ENCODE peak calls at places on chromosomes 2 and 18, in six cellular contexts. One of them, this sample, is unnamed. For H3K27me3, the result is how much of the 10 kb centered on the place peaks cover.

GRCh38 chr2:201618744-201619654 is 24.3 kb downstream of the TMEM237 start:
- DNase-seq in tibial nerve: peak
- DNase-seq in neural progenitor cell: no peak
- DNase-seq in gastrocnemius medialis: no peak
- DNase-seq in Peyer's patch: peak
- DNase-seq in right lobe of liver: peak
- DNase-seq in this sample: peak

GRCh38 chr2:9813312-9814128 is 29.8 kb upstream of the TAF1B start:
- DNase-seq in tibial nerve: peak
- DNase-seq in neural progenitor cell: peak
- DNase-seq in gastrocnemius medialis: peak
- DNase-seq in Peyer's patch: peak
- DNase-seq in right lobe of liver: peak
- DNase-seq in this sample: peak

GRCh38 chr18:12252061-12252460 is 2.1 kb upstream of the CIDEA start:
- DNase-seq in tibial nerve: no peak
- DNase-seq in neural progenitor cell: no peak
- DNase-seq in gastrocnemius medialis: no peak
- DNase-seq in Peyer's patch: no peak
- DNase-seq in right lobe of liver: no peak
- DNase-seq in this sample: no peak

GRCh38 chr18:26757263-26758019 is 108.1 kb downstream of the AQP4 start:
- DNase-seq in tibial nerve: no peak
- DNase-seq in neural progenitor cell: no peak
- DNase-seq in gastrocnemius medialis: no peak
- DNase-seq in Peyer's patch: no peak
- DNase-seq in right lobe of liver: peak
- DNase-seq in this sample: no peak

GRCh38 chr2:43223412-43224040 is 2.9 kb downstream of the ZFP36L2 start:
- DNase-seq in tibial nerve: no peak
- DNase-seq in neural progenitor cell: no peak
- DNase-seq in gastrocnemius medialis: no peak
- DNase-seq in Peyer's patch: no peak
- DNase-seq in right lobe of liver: no peak
- DNase-seq in this sample: no peak

GRCh38 chr2:89834306-89834705 is 1142.8 kb downstream of the RPIA start:
- DNase-seq in tibial nerve: no peak
- DNase-seq in neural progenitor cell: no peak
- DNase-seq in gastrocnemius medialis: no peak
- DNase-seq in Peyer's patch: no peak
- DNase-seq in right lobe of liver: no peak
- DNase-seq in this sample: no peak

GRCh38 chr18:22043837-22044236 is 125.6 kb upstream of the GATA6 start:
- DNase-seq in tibial nerve: no peak
- DNase-seq in neural progenitor cell: no peak
- DNase-seq in gastrocnemius medialis: no peak
- DNase-seq in Peyer's patch: no peak
- DNase-seq in right lobe of liver: no peak
- DNase-seq in this sample: no peak

GRCh38 chr2:224039080-224039769 is at the start of gene SERPINE2:
- DNase-seq in tibial nerve: no peak
- DNase-seq in neural progenitor cell: peak
- DNase-seq in gastrocnemius medialis: no peak
- DNase-seq in Peyer's patch: peak
- DNase-seq in right lobe of liver: peak
- DNase-seq in this sample: peak

GRCh38 chr2:37720533-37721218 is 49.2 kb upstream of the CDC42EP3 start:
- DNase-seq in tibial nerve: no peak
- DNase-seq in neural progenitor cell: no peak
- DNase-seq in gastrocnemius medialis: no peak
- DNase-seq in Peyer's patch: no peak
- DNase-seq in right lobe of liver: no peak
- DNase-seq in this sample: no peak

GRCh38 chr2:97745474-97746172 is 32.2 kb downstream of the ZAP70 start:
- DNase-seq in tibial nerve: no peak
- DNase-seq in neural progenitor cell: no peak
- DNase-seq in gastrocnemius medialis: no peak
- DNase-seq in Peyer's patch: no peak
- DNase-seq in right lobe of liver: no peak
- DNase-seq in this sample: no peak

GRCh38 chr2:237581751-237582746 is 8.5 kb downstream of the RAB17 start:
- DNase-seq in tibial nerve: peak
- DNase-seq in neural progenitor cell: peak
- DNase-seq in gastrocnemius medialis: peak
- DNase-seq in Peyer's patch: no peak
- DNase-seq in right lobe of liver: peak
- DNase-seq in this sample: peak

GRCh38 chr2:217685255-217685605 is 317.6 kb downstream of the TNS1 start:
- DNase-seq in tibial nerve: peak
- DNase-seq in neural progenitor cell: no peak
- DNase-seq in gastrocnemius medialis: peak
- DNase-seq in Peyer's patch: no peak
- DNase-seq in right lobe of liver: peak
- DNase-seq in this sample: peak

GRCh38 chr2:221334466-221334865 is 237.6 kb downstream of the EPHA4 start:
- DNase-seq in tibial nerve: no peak
- DNase-seq in neural progenitor cell: no peak
- DNase-seq in gastrocnemius medialis: no peak
- DNase-seq in Peyer's patch: no peak
- DNase-seq in right lobe of liver: no peak
- DNase-seq in this sample: no peak

GRCh38 chr2:239145601-239146000 is 255.2 kb downstream of the HDAC4 start:
- DNase-seq in tibial nerve: no peak
- DNase-seq in neural progenitor cell: no peak
- DNase-seq in gastrocnemius medialis: no peak
- DNase-seq in Peyer's patch: no peak
- DNase-seq in right lobe of liver: no peak
- DNase-seq in this sample: no peak

GRCh38 chr2:199955007-199955338 is 318 bp downstream of the TYW5 start:
- DNase-seq in tibial nerve: no peak
- DNase-seq in neural progenitor cell: peak
- DNase-seq in gastrocnemius medialis: no peak
- DNase-seq in Peyer's patch: no peak
- DNase-seq in right lobe of liver: no peak
- DNase-seq in this sample: no peak

GRCh38 chr18:7273301-7273911 is 42.5 kb downstream of the LRRC30 start:
- DNase-seq in tibial nerve: peak
- DNase-seq in neural progenitor cell: peak
- DNase-seq in gastrocnemius medialis: no peak
- DNase-seq in Peyer's patch: peak
- DNase-seq in right lobe of liver: peak
- DNase-seq in this sample: peak

GRCh38 chr18:57803119-57803969 is at the start of gene ATP8B1:
- DNase-seq in tibial nerve: no peak
- DNase-seq in neural progenitor cell: peak
- DNase-seq in gastrocnemius medialis: peak
- DNase-seq in Peyer's patch: peak
- DNase-seq in right lobe of liver: peak
- DNase-seq in this sample: peak

GRCh38 chr2:127423476-127423840 is 5.2 kb downstream of the PROC start:
- DNase-seq in tibial nerve: no peak
- DNase-seq in neural progenitor cell: no peak
- DNase-seq in gastrocnemius medialis: no peak
- DNase-seq in Peyer's patch: peak
- DNase-seq in right lobe of liver: no peak
- DNase-seq in this sample: peak
- H3K27me3 ChIP-seq in tibial nerve: half or more
- H3K27me3 ChIP-seq in neural progenitor cell: half or more
- H3K27me3 ChIP-seq in gastrocnemius medialis: under half
- H3K27me3 ChIP-seq in Peyer's patch: under half
- H3K27me3 ChIP-seq in right lobe of liver: under half
- H3K27me3 ChIP-seq in this sample: under half

GRCh38 chr2:31234690-31235503 is 945 bp downstream of the EHD3 start:
- DNase-seq in tibial nerve: no peak
- DNase-seq in neural progenitor cell: no peak
- DNase-seq in gastrocnemius medialis: no peak
- DNase-seq in Peyer's patch: no peak
- DNase-seq in right lobe of liver: peak
- DNase-seq in this sample: no peak

GRCh38 chr2:31237348-31238017 is 3.5 kb downstream of the EHD3 start:
- DNase-seq in tibial nerve: no peak
- DNase-seq in neural progenitor cell: no peak
- DNase-seq in gastrocnemius medialis: no peak
- DNase-seq in Peyer's patch: no peak
- DNase-seq in right lobe of liver: peak
- DNase-seq in this sample: no peak

GRCh38 chr2:31236433-31237205 is 2.7 kb downstream of the EHD3 start:
- DNase-seq in tibial nerve: no peak
- DNase-seq in neural progenitor cell: no peak
- DNase-seq in gastrocnemius medialis: no peak
- DNase-seq in Peyer's patch: no peak
- DNase-seq in right lobe of liver: peak
- DNase-seq in this sample: no peak

GRCh38 chr2:31233741-31234689 is at the start of gene EHD3:
- DNase-seq in tibial nerve: peak
- DNase-seq in neural progenitor cell: peak
- DNase-seq in gastrocnemius medialis: peak
- DNase-seq in Peyer's patch: peak
- DNase-seq in right lobe of liver: peak
- DNase-seq in this sample: peak

GRCh38 chr2:31235504-31235902 is 1.6 kb downstream of the EHD3 start:
- DNase-seq in tibial nerve: no peak
- DNase-seq in neural progenitor cell: no peak
- DNase-seq in gastrocnemius medialis: no peak
- DNase-seq in Peyer's patch: no peak
- DNase-seq in right lobe of liver: peak
- DNase-seq in this sample: no peak
- H3K4me3 ChIP-seq in tibial nerve: no peak
- H3K4me3 ChIP-seq in neural progenitor cell: no peak
- H3K4me3 ChIP-seq in gastrocnemius medialis: no peak
- H3K4me3 ChIP-seq in Peyer's patch: no peak
- H3K4me3 ChIP-seq in right lobe of liver: no peak
- H3K4me3 ChIP-seq in this sample: peak

GRCh38 chr2:86335865-86336321 is 1.5 kb downstream of the REEP1 start:
- DNase-seq in tibial nerve: no peak
- DNase-seq in neural progenitor cell: peak
- DNase-seq in gastrocnemius medialis: no peak
- DNase-seq in Peyer's patch: no peak
- DNase-seq in right lobe of liver: peak
- DNase-seq in this sample: no peak

GRCh38 chr2:86333378-86333777 is 4.0 kb downstream of the REEP1 start:
- DNase-seq in tibial nerve: no peak
- DNase-seq in neural progenitor cell: no peak
- DNase-seq in gastrocnemius medialis: no peak
- DNase-seq in Peyer's patch: no peak
- DNase-seq in right lobe of liver: peak
- DNase-seq in this sample: no peak

GRCh38 chr2:86337235-86338099 is at the start of gene REEP1:
- DNase-seq in tibial nerve: no peak
- DNase-seq in neural progenitor cell: peak
- DNase-seq in gastrocnemius medialis: peak
- DNase-seq in Peyer's patch: peak
- DNase-seq in right lobe of liver: no peak
- DNase-seq in this sample: no peak

GRCh38 chr2:86338778-86339295 is 1.4 kb upstream of the REEP1 start:
- DNase-seq in tibial nerve: no peak
- DNase-seq in neural progenitor cell: no peak
- DNase-seq in gastrocnemius medialis: no peak
- DNase-seq in Peyer's patch: no peak
- DNase-seq in right lobe of liver: no peak
- DNase-seq in this sample: no peak

DNA sequence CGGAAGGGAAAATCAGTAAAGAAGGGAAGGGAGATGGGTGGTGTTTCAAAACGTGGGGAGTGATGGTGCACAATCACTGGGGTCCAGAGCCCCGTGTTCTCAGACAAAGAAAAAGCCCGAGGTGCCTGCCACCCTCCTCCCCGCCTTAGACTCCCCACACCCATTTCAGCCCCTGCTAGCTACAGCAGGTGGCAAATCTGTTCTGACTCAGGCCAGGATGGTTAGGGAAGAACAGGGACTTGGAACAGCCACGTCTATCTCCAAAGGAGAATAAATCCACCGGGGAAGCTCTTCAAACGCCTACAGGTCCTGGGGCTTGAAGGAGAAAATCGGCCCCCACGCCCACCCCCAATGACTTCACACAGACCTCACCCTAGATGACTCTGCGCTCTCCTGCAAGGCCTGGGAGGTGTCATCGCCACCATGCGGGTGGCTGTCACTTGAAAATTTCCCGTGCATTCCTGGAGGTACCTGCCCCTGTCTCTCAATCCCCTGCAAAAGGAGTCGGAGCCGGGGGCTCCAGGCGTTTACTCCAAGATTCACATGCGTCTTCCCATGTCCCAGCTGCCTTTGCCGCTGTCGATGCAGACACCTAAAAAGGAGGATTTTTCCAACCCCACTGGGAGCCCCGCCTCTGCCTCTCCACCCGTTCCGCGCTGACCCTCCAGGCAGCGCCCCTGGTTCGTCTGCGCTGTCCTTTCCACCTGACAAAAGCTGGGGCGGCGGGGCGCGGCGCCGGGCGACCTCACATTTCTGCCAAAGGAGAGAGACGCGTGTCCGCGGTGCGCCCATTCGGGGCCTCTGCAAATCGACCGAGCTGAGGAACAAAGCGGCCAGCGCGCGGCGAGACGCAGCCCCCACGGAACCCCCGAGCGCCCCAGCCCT is 834 bp downstream of the REEP1 start:
- DNase-seq in tibial nerve: no peak
- DNase-seq in neural progenitor cell: peak
- DNase-seq in gastrocnemius medialis: no peak
- DNase-seq in Peyer's patch: no peak
- DNase-seq in right lobe of liver: peak
- DNase-seq in this sample: no peak
- H3K27me3 ChIP-seq in tibial nerve: half or more
- H3K27me3 ChIP-seq in neural progenitor cell: half or more
- H3K27me3 ChIP-seq in gastrocnemius medialis: under half
- H3K27me3 ChIP-seq in Peyer's patch: under half
- H3K27me3 ChIP-seq in right lobe of liver: under half
- H3K27me3 ChIP-seq in this sample: under half

GRCh38 chr2:233248999-233249398 is 2.5 kb upstream of the ATG16L1 start:
- DNase-seq in tibial nerve: no peak
- DNase-seq in neural progenitor cell: no peak
- DNase-seq in gastrocnemius medialis: no peak
- DNase-seq in Peyer's patch: no peak
- DNase-seq in right lobe of liver: no peak
- DNase-seq in this sample: no peak

GRCh38 chr2:233251306-233252116 is at the start of gene ATG16L1:
- DNase-seq in tibial nerve: peak
- DNase-seq in neural progenitor cell: peak
- DNase-seq in gastrocnemius medialis: peak
- DNase-seq in Peyer's patch: peak
- DNase-seq in right lobe of liver: peak
- DNase-seq in this sample: peak

GRCh38 chr2:233250568-233250967 is 905 bp upstream of the ATG16L1 start:
- DNase-seq in tibial nerve: no peak
- DNase-seq in neural progenitor cell: no peak
- DNase-seq in gastrocnemius medialis: no peak
- DNase-seq in Peyer's patch: no peak
- DNase-seq in right lobe of liver: no peak
- DNase-seq in this sample: no peak

GRCh38 chr2:233252227-233252626 is 754 bp downstream of the ATG16L1 start:
- DNase-seq in tibial nerve: no peak
- DNase-seq in neural progenitor cell: peak
- DNase-seq in gastrocnemius medialis: no peak
- DNase-seq in Peyer's patch: no peak
- DNase-seq in right lobe of liver: no peak
- DNase-seq in this sample: no peak

DNA sequence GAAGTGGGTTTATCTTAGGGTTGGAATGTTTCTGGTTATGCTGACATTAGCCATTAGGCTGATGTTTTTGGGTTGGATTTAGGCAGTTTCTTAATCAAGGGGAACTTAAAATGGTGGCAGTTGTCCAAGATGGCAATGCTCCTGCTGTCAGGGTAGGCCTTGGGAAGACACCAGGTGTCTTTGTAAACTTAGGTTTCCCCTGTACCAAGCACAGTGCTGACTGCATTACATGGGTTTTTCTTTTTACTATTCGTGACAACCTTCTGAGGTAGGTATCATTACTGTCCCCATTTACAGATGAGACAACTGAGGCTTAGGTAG is 528 bp upstream of the ATG16L1 start:
- DNase-seq in tibial nerve: no peak
- DNase-seq in neural progenitor cell: no peak
- DNase-seq in gastrocnemius medialis: no peak
- DNase-seq in Peyer's patch: no peak
- DNase-seq in right lobe of liver: no peak
- DNase-seq in this sample: no peak
- H3K4me3 ChIP-seq in tibial nerve: no peak
- H3K4me3 ChIP-seq in neural progenitor cell: no peak
- H3K4me3 ChIP-seq in gastrocnemius medialis: peak
- H3K4me3 ChIP-seq in Peyer's patch: peak
- H3K4me3 ChIP-seq in right lobe of liver: no peak
- H3K4me3 ChIP-seq in this sample: peak

This sample was measured in upper lobe of right lung.